ENCODE peak calls at places on chromosome 12, in eight cellular contexts. One of them, this sample, is unnamed.

GRCh38 chr12:69026341-69026740 is 93.4 kb upstream of the CPM start:
- DNase-seq in neural progenitor cell: no peak
- DNase-seq in heart right ventricle: no peak
- DNase-seq in heart left ventricle: no peak
- DNase-seq in tibial nerve: no peak
- DNase-seq in lung: no peak
- DNase-seq in GM12865: no peak
- DNase-seq in fibroblast of the aortic adventitia: peak; percentile 6
- DNase-seq in this sample: no peak

GRCh38 chr12:131434208-131435125 is 276.4 kb upstream of the SFSWAP start:
- DNase-seq in neural progenitor cell: no peak
- DNase-seq in heart right ventricle: no peak
- DNase-seq in heart left ventricle: no peak
- DNase-seq in tibial nerve: no peak
- DNase-seq in lung: no peak
- DNase-seq in GM12865: no peak
- DNase-seq in fibroblast of the aortic adventitia: no peak
- DNase-seq in this sample: no peak

GRCh38 chr12:109169676-109170075 is 53.3 kb downstream of the ACACB start:
- DNase-seq in neural progenitor cell: no peak
- DNase-seq in heart right ventricle: no peak
- DNase-seq in heart left ventricle: no peak
- DNase-seq in tibial nerve: no peak
- DNase-seq in lung: no peak
- DNase-seq in GM12865: no peak
- DNase-seq in fibroblast of the aortic adventitia: no peak
- DNase-seq in this sample: no peak

GRCh38 chr12:13223176-13223806 is 26.8 kb downstream of the EMP1 start:
- DNase-seq in neural progenitor cell: no peak
- DNase-seq in heart right ventricle: no peak
- DNase-seq in heart left ventricle: no peak
- DNase-seq in tibial nerve: no peak
- DNase-seq in lung: no peak
- DNase-seq in GM12865: no peak
- DNase-seq in fibroblast of the aortic adventitia: peak; percentile 75
- DNase-seq in this sample: peak; percentile 95

GRCh38 chr12:13173537-13173936 is 23.0 kb upstream of the EMP1 start:
- DNase-seq in neural progenitor cell: peak; percentile 50
- DNase-seq in heart right ventricle: peak; percentile 67
- DNase-seq in heart left ventricle: peak; percentile 77
- DNase-seq in tibial nerve: peak; percentile 79
- DNase-seq in lung: peak; percentile 58
- DNase-seq in GM12865: peak; percentile 92
- DNase-seq in fibroblast of the aortic adventitia: peak; percentile 92
- DNase-seq in this sample: peak; percentile 98

GRCh38 chr12:77500124-77500523 is 330.6 kb upstream of the NAV3 start:
- DNase-seq in neural progenitor cell: no peak
- DNase-seq in heart right ventricle: no peak
- DNase-seq in heart left ventricle: no peak
- DNase-seq in tibial nerve: no peak
- DNase-seq in lung: no peak
- DNase-seq in GM12865: no peak
- DNase-seq in fibroblast of the aortic adventitia: peak; percentile 85
- DNase-seq in this sample: no peak

GRCh38 chr12:22794017-22794416 is 169.0 kb downstream of the ETNK1 start:
- DNase-seq in neural progenitor cell: no peak
- DNase-seq in heart right ventricle: no peak
- DNase-seq in heart left ventricle: no peak
- DNase-seq in tibial nerve: no peak
- DNase-seq in lung: no peak
- DNase-seq in GM12865: no peak
- DNase-seq in fibroblast of the aortic adventitia: no peak
- DNase-seq in this sample: no peak

GRCh38 chr12:96210376-96211055 is 16.3 kb downstream of the ELK3 start:
- DNase-seq in neural progenitor cell: no peak
- DNase-seq in heart right ventricle: no peak
- DNase-seq in heart left ventricle: no peak
- DNase-seq in tibial nerve: no peak
- DNase-seq in lung: no peak
- DNase-seq in GM12865: peak; percentile 48
- DNase-seq in fibroblast of the aortic adventitia: no peak
- DNase-seq in this sample: no peak

GRCh38 chr12:104495786-104496185 is 39.0 kb downstream of the CHST11 start:
- DNase-seq in neural progenitor cell: no peak
- DNase-seq in heart right ventricle: no peak
- DNase-seq in heart left ventricle: no peak
- DNase-seq in tibial nerve: no peak
- DNase-seq in lung: no peak
- DNase-seq in GM12865: no peak
- DNase-seq in fibroblast of the aortic adventitia: peak; percentile 56
- DNase-seq in this sample: no peak

GRCh38 chr12:31317471-31318397 is 8.2 kb downstream of the SINHCAF start:
- DNase-seq in neural progenitor cell: peak; percentile 27
- DNase-seq in heart right ventricle: no peak
- DNase-seq in heart left ventricle: no peak
- DNase-seq in tibial nerve: no peak
- DNase-seq in lung: no peak
- DNase-seq in GM12865: no peak
- DNase-seq in fibroblast of the aortic adventitia: peak; percentile 28
- DNase-seq in this sample: no peak

GRCh38 chr12:2264622-2265306 is 212.0 kb downstream of the CACNA1C start:
- DNase-seq in neural progenitor cell: no peak
- DNase-seq in heart right ventricle: no peak
- DNase-seq in heart left ventricle: no peak
- DNase-seq in tibial nerve: peak; percentile 67
- DNase-seq in lung: no peak
- DNase-seq in GM12865: no peak
- DNase-seq in fibroblast of the aortic adventitia: peak; percentile 99
- DNase-seq in this sample: no peak

GRCh38 chr12:62966990-62967506 is 32.1 kb upstream of the PPM1H start:
- DNase-seq in neural progenitor cell: no peak
- DNase-seq in heart right ventricle: no peak
- DNase-seq in heart left ventricle: no peak
- DNase-seq in tibial nerve: no peak
- DNase-seq in lung: no peak
- DNase-seq in GM12865: no peak
- DNase-seq in fibroblast of the aortic adventitia: no peak
- DNase-seq in this sample: no peak

GRCh38 chr12:53159195-53159834 is 21.2 kb upstream of the ZNF740 start:
- DNase-seq in neural progenitor cell: peak; percentile 85
- DNase-seq in heart right ventricle: peak; percentile 84
- DNase-seq in heart left ventricle: peak; percentile 77
- DNase-seq in tibial nerve: peak; percentile 96
- DNase-seq in lung: peak; percentile 84
- DNase-seq in GM12865: peak; percentile 91
- DNase-seq in fibroblast of the aortic adventitia: peak; percentile 82
- DNase-seq in this sample: peak; percentile 78

GRCh38 chr12:123389560-123390351 is 5.8 kb downstream of the KMT5A start:
- DNase-seq in neural progenitor cell: peak; percentile 66
- DNase-seq in heart right ventricle: peak; percentile 58
- DNase-seq in heart left ventricle: peak; percentile 75
- DNase-seq in tibial nerve: no peak
- DNase-seq in lung: peak; percentile 81
- DNase-seq in GM12865: peak; percentile 56
- DNase-seq in fibroblast of the aortic adventitia: peak; percentile 21
- DNase-seq in this sample: peak; percentile 64

GRCh38 chr12:59895161-59895785 is 299.4 kb downstream of the SLC16A7 start:
- DNase-seq in neural progenitor cell: no peak
- DNase-seq in heart right ventricle: no peak
- DNase-seq in heart left ventricle: no peak
- DNase-seq in tibial nerve: no peak
- DNase-seq in lung: no peak
- DNase-seq in GM12865: no peak
- DNase-seq in fibroblast of the aortic adventitia: no peak
- DNase-seq in this sample: no peak

GRCh38 chr12:81815611-81816010 is 56.5 kb upstream of the PPFIA2 start:
- DNase-seq in neural progenitor cell: no peak
- DNase-seq in heart right ventricle: no peak
- DNase-seq in heart left ventricle: no peak
- DNase-seq in tibial nerve: no peak
- DNase-seq in lung: no peak
- DNase-seq in GM12865: no peak
- DNase-seq in fibroblast of the aortic adventitia: no peak
- DNase-seq in this sample: no peak

GRCh38 chr12:122042910-122043309 is 21.2 kb downstream of the BCL7A start:
- DNase-seq in neural progenitor cell: no peak
- DNase-seq in heart right ventricle: no peak
- DNase-seq in heart left ventricle: no peak
- DNase-seq in tibial nerve: no peak
- DNase-seq in lung: no peak
- DNase-seq in GM12865: no peak
- DNase-seq in fibroblast of the aortic adventitia: no peak
- DNase-seq in this sample: no peak

GRCh38 chr12:104699489-104700194 is 242.9 kb downstream of the CHST11 start:
- DNase-seq in neural progenitor cell: no peak
- DNase-seq in heart right ventricle: no peak
- DNase-seq in heart left ventricle: no peak
- DNase-seq in tibial nerve: no peak
- DNase-seq in lung: no peak
- DNase-seq in GM12865: peak; percentile 52
- DNase-seq in fibroblast of the aortic adventitia: peak; percentile 71
- DNase-seq in this sample: no peak

GRCh38 chr12:93003540-93004239 is 74.6 kb upstream of the EEA1 start:
- DNase-seq in neural progenitor cell: no peak
- DNase-seq in heart right ventricle: no peak
- DNase-seq in heart left ventricle: no peak
- DNase-seq in tibial nerve: no peak
- DNase-seq in lung: no peak
- DNase-seq in GM12865: no peak
- DNase-seq in fibroblast of the aortic adventitia: peak; percentile 45
- DNase-seq in this sample: peak; percentile 32

GRCh38 chr12:12745576-12746211 is 28.5 kb downstream of the CDKN1B start:
- DNase-seq in neural progenitor cell: no peak
- DNase-seq in heart right ventricle: no peak
- DNase-seq in heart left ventricle: no peak
- DNase-seq in tibial nerve: no peak
- DNase-seq in lung: no peak
- DNase-seq in GM12865: no peak
- DNase-seq in fibroblast of the aortic adventitia: no peak
- DNase-seq in this sample: peak; percentile 54

GRCh38 chr12:30928356-30929264 is 2.1 kb downstream of the TSPAN11 start:
- DNase-seq in neural progenitor cell: no peak
- DNase-seq in heart right ventricle: no peak
- DNase-seq in heart left ventricle: no peak
- DNase-seq in tibial nerve: no peak
- DNase-seq in lung: no peak
- DNase-seq in GM12865: no peak
- DNase-seq in fibroblast of the aortic adventitia: no peak
- DNase-seq in this sample: no peak

GRCh38 chr12:124385219-124385969 is 90.5 kb downstream of the RFLNA start:
- DNase-seq in neural progenitor cell: no peak
- DNase-seq in heart right ventricle: no peak
- DNase-seq in heart left ventricle: peak; percentile 54
- DNase-seq in tibial nerve: no peak
- DNase-seq in lung: no peak
- DNase-seq in GM12865: no peak
- DNase-seq in fibroblast of the aortic adventitia: peak; percentile 68
- DNase-seq in this sample: peak; percentile 82

GRCh38 chr12:128644664-128645296 is 179.0 kb downstream of the SLC15A4 start:
- DNase-seq in neural progenitor cell: peak; percentile 69
- DNase-seq in heart right ventricle: no peak
- DNase-seq in heart left ventricle: no peak
- DNase-seq in tibial nerve: peak; percentile 9
- DNase-seq in lung: peak; percentile 33
- DNase-seq in GM12865: peak; percentile 64
- DNase-seq in fibroblast of the aortic adventitia: no peak
- DNase-seq in this sample: peak; percentile 1
- TF ChIP-seq CTCF in neural progenitor cell: peak; percentile 91
- TF ChIP-seq CTCF in heart right ventricle: peak; percentile 59
- TF ChIP-seq CTCF in heart left ventricle: peak; percentile 40
- TF ChIP-seq CTCF in tibial nerve: no peak
- TF ChIP-seq CTCF in lung: peak; percentile 39
- TF ChIP-seq CTCF in GM12865: peak; percentile 88
- TF ChIP-seq CTCF in fibroblast of the aortic adventitia: peak; percentile 1
- TF ChIP-seq CTCF in this sample: peak; percentile 12

GRCh38 chr12:8065991-8066594 is at the start of gene C3AR1:
- DNase-seq in neural progenitor cell: no peak
- DNase-seq in heart right ventricle: no peak
- DNase-seq in heart left ventricle: no peak
- DNase-seq in tibial nerve: peak; percentile 44
- DNase-seq in lung: no peak
- DNase-seq in GM12865: peak; percentile 46
- DNase-seq in fibroblast of the aortic adventitia: peak; percentile 58
- DNase-seq in this sample: peak; percentile 58
- H3K4me3 ChIP-seq in neural progenitor cell: no peak within 1 kb of the TSS
- H3K4me3 ChIP-seq in heart right ventricle: peak within 1 kb of the TSS; percentile 16
- H3K4me3 ChIP-seq in heart left ventricle: peak within 1 kb of the TSS; percentile 43
- H3K4me3 ChIP-seq in tibial nerve: peak within 1 kb of the TSS; percentile 20
- H3K4me3 ChIP-seq in lung: no peak within 1 kb of the TSS
- H3K4me3 ChIP-seq in GM12865: no peak within 1 kb of the TSS
- H3K4me3 ChIP-seq in fibroblast of the aortic adventitia: no peak within 1 kb of the TSS
- H3K4me3 ChIP-seq in this sample: no peak within 1 kb of the TSS

DNA sequence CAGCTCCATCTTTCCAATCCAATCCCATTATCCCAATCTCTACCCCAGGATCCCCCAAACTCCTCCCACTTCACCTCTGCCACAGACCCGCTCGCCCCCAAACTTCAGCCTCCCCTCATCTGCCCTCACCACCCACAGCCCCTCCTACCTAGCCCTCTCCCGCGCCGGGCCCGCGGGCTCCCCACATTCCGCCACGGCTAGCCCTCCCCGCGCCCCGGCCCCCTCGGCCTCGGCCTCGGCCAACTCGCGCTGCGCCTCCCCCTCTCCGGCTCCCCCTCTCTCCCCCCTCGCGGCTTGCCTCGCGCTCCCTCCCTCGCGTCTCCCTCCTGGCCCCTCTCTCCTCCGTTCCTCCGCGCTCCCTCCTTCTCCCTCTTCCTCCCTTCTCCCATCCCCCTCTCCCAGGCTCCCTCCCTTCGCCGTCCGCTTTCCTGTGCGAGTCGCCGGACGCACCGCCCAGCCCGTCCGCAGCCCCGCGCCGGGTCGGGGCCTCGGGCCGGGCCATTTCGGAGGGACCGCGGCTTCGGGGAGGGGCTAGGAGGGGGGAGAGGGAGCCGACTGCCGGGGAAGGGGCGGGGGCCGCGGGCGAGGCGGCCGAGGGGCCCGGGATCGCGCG is at the start of gene ATN1:
- DNase-seq in neural progenitor cell: peak; percentile 84
- DNase-seq in heart right ventricle: peak; percentile 91
- DNase-seq in heart left ventricle: peak; percentile 89
- DNase-seq in tibial nerve: peak; percentile 78
- DNase-seq in lung: peak; percentile 78
- DNase-seq in GM12865: no peak
- DNase-seq in fibroblast of the aortic adventitia: peak; percentile 80
- DNase-seq in this sample: peak; percentile 48
- TF ChIP-seq CTCF in neural progenitor cell: no peak
- TF ChIP-seq CTCF in heart right ventricle: no peak
- TF ChIP-seq CTCF in heart left ventricle: no peak
- TF ChIP-seq CTCF in tibial nerve: peak; percentile 10
- TF ChIP-seq CTCF in lung: no peak
- TF ChIP-seq CTCF in GM12865: no peak
- TF ChIP-seq CTCF in fibroblast of the aortic adventitia: no peak
- TF ChIP-seq CTCF in this sample: no peak

DNA sequence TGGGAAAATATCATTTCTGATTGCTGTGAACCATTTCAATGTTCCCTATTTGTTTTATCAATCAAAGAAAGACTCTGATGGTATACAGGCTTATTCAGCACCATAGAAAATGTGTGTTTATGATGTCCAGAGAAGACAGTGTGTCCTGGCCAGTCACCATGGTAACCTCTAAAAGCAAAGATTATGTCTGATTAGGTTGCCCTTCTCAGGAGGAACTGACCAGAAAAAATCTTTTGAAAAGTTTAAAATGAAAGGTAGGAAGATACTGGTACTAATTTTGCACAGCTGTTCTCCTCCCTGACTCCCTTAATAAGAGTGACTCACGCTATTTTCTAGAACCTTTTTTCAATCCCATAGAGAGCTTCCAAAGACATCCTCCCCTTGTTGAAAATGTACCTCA is 391.8 kb upstream of the DCN start:
- DNase-seq in neural progenitor cell: peak; percentile 16
- DNase-seq in heart right ventricle: no peak
- DNase-seq in heart left ventricle: no peak
- DNase-seq in tibial nerve: no peak
- DNase-seq in lung: no peak
- DNase-seq in GM12865: no peak
- DNase-seq in fibroblast of the aortic adventitia: peak; percentile 5
- DNase-seq in this sample: no peak
- H3K4me3 ChIP-seq in neural progenitor cell: no peak overlapping the region
- H3K4me3 ChIP-seq in heart right ventricle: no peak overlapping the region
- H3K4me3 ChIP-seq in heart left ventricle: peak overlapping the region; percentile 24
- H3K4me3 ChIP-seq in tibial nerve: peak overlapping the region; percentile 18
- H3K4me3 ChIP-seq in lung: no peak overlapping the region
- H3K4me3 ChIP-seq in GM12865: no peak overlapping the region
- H3K4me3 ChIP-seq in fibroblast of the aortic adventitia: peak overlapping the region; percentile 43
- H3K4me3 ChIP-seq in this sample: no peak overlapping the region